ENCODE peak calls at places on chromosome 14, in four cellular contexts. One of them, this sample, is unnamed.

GRCh38 chr14:100531152-100531551 is 56.1 kb downstream of the BEGAIN start:
- DNase-seq in H1: no peak
- DNase-seq in GM12878: no peak
- DNase-seq in K562: no peak
- DNase-seq in this sample: no peak

GRCh38 chr14:37936971-37937370 is 270.7 kb upstream of the SSTR1 start:
- DNase-seq in H1: no peak
- DNase-seq in K562: no peak
- DNase-seq in GM12878: no peak
- DNase-seq in this sample: no peak

GRCh38 chr14:75184447-75184846 is 8.0 kb upstream of the TMED10 start:
- DNase-seq in K562: no peak
- DNase-seq in H1: no peak
- DNase-seq in GM12878: peak
- DNase-seq in this sample: peak

GRCh38 chr14:56754966-56755365 is 55.3 kb downstream of the OTX2 start:
- DNase-seq in K562: no peak
- DNase-seq in H1: no peak
- DNase-seq in GM12878: no peak
- DNase-seq in this sample: no peak

GRCh38 chr14:93108105-93108504 is 7.6 kb downstream of the ITPK1 start:
- DNase-seq in K562: no peak
- DNase-seq in H1: no peak
- DNase-seq in GM12878: no peak
- DNase-seq in this sample: no peak

GRCh38 chr14:55533960-55534359 is 46.0 kb upstream of the KTN1 start:
- DNase-seq in GM12878: no peak
- DNase-seq in H1: no peak
- DNase-seq in K562: no peak
- DNase-seq in this sample: no peak

GRCh38 chr14:91919814-91920213 is 27.7 kb downstream of the FBLN5 start:
- DNase-seq in GM12878: no peak
- DNase-seq in H1: no peak
- DNase-seq in K562: no peak
- DNase-seq in this sample: peak

GRCh38 chr14:20613094-20614037 is 22.2 kb upstream of the RNASE12 start:
- DNase-seq in H1: peak
- DNase-seq in GM12878: peak
- DNase-seq in K562: peak
- DNase-seq in this sample: peak

GRCh38 chr14:90986510-90986909 is 73.9 kb downstream of the RPS6KA5 start:
- DNase-seq in GM12878: no peak
- DNase-seq in K562: no peak
- DNase-seq in H1: no peak
- DNase-seq in this sample: no peak

GRCh38 chr14:44960146-44960545 is 1.6 kb downstream of the KLHL28 start:
- DNase-seq in K562: no peak
- DNase-seq in H1: no peak
- DNase-seq in GM12878: no peak
- DNase-seq in this sample: no peak

GRCh38 chr14:63200035-63200740 is 4.1 kb upstream of the RHOJ start:
- DNase-seq in H1: no peak
- DNase-seq in GM12878: no peak
- DNase-seq in K562: no peak
- DNase-seq in this sample: no peak

GRCh38 chr14:89351364-89351957 is 65.6 kb downstream of the FOXN3 start:
- DNase-seq in K562: no peak
- DNase-seq in H1: peak
- DNase-seq in GM12878: peak
- DNase-seq in this sample: peak

GRCh38 chr14:91750634-91751198 is 18.8 kb upstream of the CATSPERB start:
- DNase-seq in K562: no peak
- DNase-seq in GM12878: no peak
- DNase-seq in H1: no peak
- DNase-seq in this sample: no peak

GRCh38 chr14:74684444-74684843 is 28.4 kb downstream of the AREL1 start:
- DNase-seq in H1: no peak
- DNase-seq in K562: no peak
- DNase-seq in GM12878: peak
- DNase-seq in this sample: no peak

GRCh38 chr14:92693998-92694780 is 54.2 kb downstream of the LGMN start:
- DNase-seq in H1: no peak
- DNase-seq in GM12878: no peak
- DNase-seq in K562: no peak
- DNase-seq in this sample: no peak

GRCh38 chr14:102580552-102581110 is 11.8 kb upstream of the RCOR1 start:
- DNase-seq in H1: no peak
- DNase-seq in K562: no peak
- DNase-seq in GM12878: no peak
- DNase-seq in this sample: no peak

GRCh38 chr14:65103150-65103760 is 938 bp upstream of the MAX start:
- DNase-seq in K562: no peak
- DNase-seq in GM12878: no peak
- DNase-seq in H1: no peak
- DNase-seq in this sample: peak

GRCh38 chr14:41505491-41505890 is 101.2 kb upstream of the LRFN5 start:
- DNase-seq in H1: no peak
- DNase-seq in K562: no peak
- DNase-seq in GM12878: no peak
- DNase-seq in this sample: no peak

GRCh38 chr14:34297786-34298520 is 164.1 kb downstream of the SPTSSA start:
- DNase-seq in GM12878: no peak
- DNase-seq in K562: no peak
- DNase-seq in H1: no peak
- DNase-seq in this sample: no peak

GRCh38 chr14:29216774-29217232 is 450.2 kb downstream of the FOXG1 start:
- DNase-seq in GM12878: no peak
- DNase-seq in K562: no peak
- DNase-seq in H1: no peak
- DNase-seq in this sample: no peak

GRCh38 chr14:94307410-94307992 is 14.4 kb upstream of the SERPINA10 start:
- DNase-seq in GM12878: no peak
- DNase-seq in K562: peak
- DNase-seq in H1: peak
- DNase-seq in this sample: no peak

GRCh38 chr14:100979780-100980179 is 76.3 kb upstream of the RTL1 start:
- DNase-seq in K562: no peak
- DNase-seq in GM12878: no peak
- DNase-seq in H1: no peak
- DNase-seq in this sample: peak

GRCh38 chr14:30277268-30277667 is 281.7 kb upstream of the G2E3 start:
- DNase-seq in H1: no peak
- DNase-seq in GM12878: no peak
- DNase-seq in K562: no peak
- DNase-seq in this sample: no peak

GRCh38 chr14:76576047-76576741 is 185.1 kb upstream of the VASH1 start:
- DNase-seq in GM12878: no peak
- DNase-seq in K562: no peak
- DNase-seq in H1: no peak
- DNase-seq in this sample: peak

GRCh38 chr14:101226603-101227425 is 323.3 kb upstream of the RTL1 start:
- DNase-seq in H1: peak
- DNase-seq in K562: no peak
- DNase-seq in GM12878: no peak
- DNase-seq in this sample: no peak

GRCh38 chr14:50773632-50774541 is 57.1 kb downstream of the NIN start:
- DNase-seq in H1: peak
- DNase-seq in GM12878: no peak
- DNase-seq in K562: peak
- DNase-seq in this sample: peak

GRCh38 chr14:50762001-50762930 is 68.7 kb downstream of the NIN start:
- DNase-seq in H1: no peak
- DNase-seq in K562: no peak
- DNase-seq in GM12878: no peak
- DNase-seq in this sample: peak

GRCh38 chr14:31897581-31898186 is 179.4 kb upstream of the ARHGAP5 start:
- DNase-seq in GM12878: no peak
- DNase-seq in K562: no peak
- DNase-seq in H1: no peak
- DNase-seq in this sample: no peak

GRCh38 chr14:100030441-100031153 is 34.6 kb upstream of the EVL start:
- DNase-seq in H1: no peak
- DNase-seq in GM12878: no peak
- DNase-seq in K562: no peak
- DNase-seq in this sample: peak

GRCh38 chr14:20907214-20907613 is 16.0 kb downstream of the RNASE3 start:
- DNase-seq in GM12878: no peak
- DNase-seq in H1: no peak
- DNase-seq in K562: no peak
- DNase-seq in this sample: no peak

GRCh38 chr14:69803753-69804152 is 6.7 kb upstream of the SLC10A1 start:
- DNase-seq in GM12878: no peak
- DNase-seq in K562: no peak
- DNase-seq in H1: no peak
- DNase-seq in this sample: no peak

GRCh38 chr14:50892255-50892654 is 20.4 kb downstream of the ABHD12B start:
- DNase-seq in GM12878: no peak
- DNase-seq in K562: no peak
- DNase-seq in H1: no peak
- DNase-seq in this sample: no peak

GRCh38 chr14:93035917-93036651 is 79.6 kb downstream of the ITPK1 start:
- DNase-seq in H1: no peak
- DNase-seq in K562: peak
- DNase-seq in GM12878: no peak
- DNase-seq in this sample: no peak

GRCh38 chr14:67240978-67241415 is 238 bp upstream of the PALS1 start:
- DNase-seq in GM12878: peak
- DNase-seq in K562: peak
- DNase-seq in H1: peak
- DNase-seq in this sample: peak

GRCh38 chr14:67239582-67239981 is 1.7 kb upstream of the PALS1 start:
- DNase-seq in K562: no peak
- DNase-seq in H1: no peak
- DNase-seq in GM12878: no peak
- DNase-seq in this sample: no peak

GRCh38 chr14:67237591-67237990 is 3.6 kb upstream of the PALS1 start:
- DNase-seq in K562: no peak
- DNase-seq in H1: no peak
- DNase-seq in GM12878: no peak
- DNase-seq in this sample: no peak

GRCh38 chr14:67241416-67242362 is at the start of gene PALS1:
- DNase-seq in K562: peak
- DNase-seq in H1: peak
- DNase-seq in GM12878: peak
- DNase-seq in this sample: peak

GRCh38 chr14:67240168-67240932 is 885 bp upstream of the PALS1 start:
- DNase-seq in GM12878: no peak
- DNase-seq in H1: peak
- DNase-seq in K562: no peak
- DNase-seq in this sample: peak
- TF ChIP-seq CHD1 in GM12878: no peak
- TF ChIP-seq CHD1 in H1: no peak
- TF ChIP-seq CHD1 in K562: no peak
- TF ChIP-seq CHD1 in this sample: no peak

GRCh38 chr14:24058260-24058950 is 6.6 kb downstream of the CARMIL3 start:
- DNase-seq in H1: peak
- DNase-seq in GM12878: no peak
- DNase-seq in K562: no peak
- DNase-seq in this sample: peak
- TF ChIP-seq CHD1 in H1: no peak
- TF ChIP-seq CHD1 in GM12878: no peak
- TF ChIP-seq CHD1 in K562: no peak
- TF ChIP-seq CHD1 in this sample: no peak

DNA sequence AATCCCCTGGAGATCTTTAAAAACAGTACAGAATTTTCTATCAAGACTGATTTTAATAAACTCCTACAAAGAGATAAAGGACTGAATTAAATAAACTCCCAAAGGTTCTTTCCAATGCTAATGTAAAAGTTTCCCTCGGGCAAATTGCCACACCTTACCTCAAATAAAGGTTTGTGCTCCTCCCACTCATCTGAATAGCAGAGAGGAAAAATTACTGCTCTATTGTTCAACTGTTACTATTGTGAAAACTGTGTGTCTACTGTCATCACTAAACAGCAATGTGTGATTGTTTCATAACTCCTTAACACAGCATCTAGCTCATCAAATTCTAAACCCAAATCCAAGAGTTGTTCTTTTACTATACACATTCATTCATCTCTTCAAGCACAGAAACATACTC is 3.2 kb downstream of the SPTLC2 start:
- DNase-seq in GM12878: no peak
- DNase-seq in K562: no peak
- DNase-seq in H1: no peak
- DNase-seq in this sample: no peak
- TF ChIP-seq CHD1 in GM12878: no peak
- TF ChIP-seq CHD1 in K562: no peak
- TF ChIP-seq CHD1 in H1: no peak
- TF ChIP-seq CHD1 in this sample: no peak

GRCh38 chr14:95490727-95491451 is 25.6 kb downstream of the SYNE3 start:
- DNase-seq in GM12878: no peak
- DNase-seq in H1: no peak
- DNase-seq in K562: no peak
- DNase-seq in this sample: no peak
- TF ChIP-seq CHD1 in GM12878: no peak
- TF ChIP-seq CHD1 in H1: no peak
- TF ChIP-seq CHD1 in K562: no peak
- TF ChIP-seq CHD1 in this sample: no peak

DNA sequence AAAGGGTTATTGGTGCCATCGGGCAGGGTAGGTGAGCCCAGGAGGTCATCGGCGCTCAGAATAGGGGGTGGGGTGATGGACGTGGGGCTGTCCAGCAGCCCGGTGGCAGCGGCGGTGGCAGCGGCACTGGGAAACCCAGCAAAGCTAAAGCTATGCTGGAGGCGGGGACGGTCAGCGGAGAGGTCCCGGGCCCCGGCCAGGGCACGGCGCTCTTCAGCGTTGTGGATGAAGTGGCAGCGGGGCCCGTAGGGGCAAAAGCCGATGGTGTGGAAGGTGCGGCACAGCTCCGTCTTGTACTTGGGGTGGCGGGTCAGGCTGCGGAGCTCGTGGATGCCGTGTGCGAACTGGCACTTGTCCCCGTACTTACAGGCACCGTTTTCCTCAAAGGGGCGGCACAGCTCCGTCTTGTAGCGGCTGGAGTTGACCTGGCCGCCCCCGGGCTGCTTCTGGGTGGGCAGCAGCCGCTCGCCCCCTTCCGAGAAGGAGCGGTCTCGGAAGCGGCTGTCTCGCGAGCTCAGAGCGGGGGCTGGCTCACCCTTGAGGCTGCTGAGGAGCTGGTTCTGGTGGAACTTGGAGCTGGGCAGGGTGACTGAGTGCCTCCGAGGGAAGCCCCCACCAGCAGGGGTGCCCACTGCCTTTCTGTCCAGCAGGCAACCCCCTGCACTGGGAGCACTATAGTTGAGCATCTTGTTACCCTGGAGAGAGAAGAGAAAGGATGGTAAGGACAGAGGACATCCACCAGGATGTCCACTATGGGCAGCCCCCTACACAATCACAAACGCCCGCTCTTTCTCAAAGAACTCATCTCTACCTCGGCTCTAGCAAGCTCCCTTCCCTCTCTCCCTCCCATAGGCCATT is 2.8 kb downstream of the ZFP36L1 start:
- DNase-seq in H1: peak
- DNase-seq in K562: no peak
- DNase-seq in GM12878: no peak
- DNase-seq in this sample: no peak
- TF ChIP-seq CHD1 in H1: no peak
- TF ChIP-seq CHD1 in K562: no peak
- TF ChIP-seq CHD1 in GM12878: no peak
- TF ChIP-seq CHD1 in this sample: no peak

GRCh38 chr14:53532871-53533270 is 379.7 kb upstream of the DDHD1 start:
- DNase-seq in GM12878: no peak
- DNase-seq in K562: no peak
- DNase-seq in H1: no peak
- DNase-seq in this sample: no peak
- TF ChIP-seq CHD1 in GM12878: no peak
- TF ChIP-seq CHD1 in K562: no peak
- TF ChIP-seq CHD1 in H1: no peak
- TF ChIP-seq CHD1 in this sample: no peak

This sample was measured in IMR-90.